ENCODE peak calls at places on chromosomes 6 and 20, in eight cellular contexts. R, W, H, Y, C, F, J and Z are unnamed samples.

GRCh38 chr6:1657116-1657776 is 47.5 kb downstream of the FOXC1 start:
- DNase-seq in F (no peak), W (no peak), R (no peak), C (no peak), J (no peak), Y (no peak), H (no peak), Z (no peak)

GRCh38 chr6:161618816-161619454 is 345.1 kb upstream of the AGPAT4 start:
- DNase-seq in C (no peak), Y (peak), H (no peak), W (peak), R (peak), J (peak), F (peak), Z (peak)

GRCh38 chr6:133503330-133503729 is 262.2 kb downstream of the EYA4 start:
- DNase-seq in C (no peak), J (peak), F (no peak), W (no peak), R (no peak), H (no peak), Y (no peak), Z (no peak)

GRCh38 chr6:116764961-116765841 is at the start of gene FAM162B:
- DNase-seq in F (no peak), R (peak), W (no peak), Y (peak), H (no peak), J (peak), C (no peak), Z (no peak)

GRCh38 chr20:37343212-37343993 is 2.5 kb upstream of the SRC start:
- DNase-seq in Y (no peak), C (no peak), F (no peak), J (no peak), H (no peak), W (no peak), R (no peak), Z (peak)

GRCh38 chr20:49595811-49596545 is 28.0 kb upstream of the PTGIS start:
- DNase-seq in Y (no peak), J (peak), W (no peak), R (no peak), F (no peak), H (peak), C (no peak), Z (no peak)

GRCh38 chr6:69059413-69059812 is 424.3 kb downstream of the ADGRB3 start:
- DNase-seq in R (no peak), H (no peak), J (no peak), F (no peak), W (no peak), Y (no peak), C (no peak), Z (no peak)

GRCh38 chr20:21100590-21101452 is 5.3 kb downstream of the LINC00237 start:
- DNase-seq in Y (no peak), H (no peak), R (peak), J (no peak), F (no peak), W (peak), C (peak), Z (no peak)

GRCh38 chr6:34305982-34306702 is 57.3 kb upstream of the SMIM29 start:
- DNase-seq in F (no peak), Y (no peak), R (no peak), C (no peak), J (peak), W (no peak), H (no peak), Z (no peak)

GRCh38 chr20:2142649-2143048 is 41.0 kb downstream of the STK35 start:
- DNase-seq in C (no peak), H (no peak), R (no peak), F (no peak), J (no peak), Y (no peak), W (no peak), Z (no peak)

GRCh38 chr20:48631114-48632016 is 196.4 kb downstream of the PREX1 start:
- DNase-seq in H (no peak), J (peak), R (no peak), Y (peak), W (no peak), F (no peak), C (no peak), Z (no peak)

DNA sequence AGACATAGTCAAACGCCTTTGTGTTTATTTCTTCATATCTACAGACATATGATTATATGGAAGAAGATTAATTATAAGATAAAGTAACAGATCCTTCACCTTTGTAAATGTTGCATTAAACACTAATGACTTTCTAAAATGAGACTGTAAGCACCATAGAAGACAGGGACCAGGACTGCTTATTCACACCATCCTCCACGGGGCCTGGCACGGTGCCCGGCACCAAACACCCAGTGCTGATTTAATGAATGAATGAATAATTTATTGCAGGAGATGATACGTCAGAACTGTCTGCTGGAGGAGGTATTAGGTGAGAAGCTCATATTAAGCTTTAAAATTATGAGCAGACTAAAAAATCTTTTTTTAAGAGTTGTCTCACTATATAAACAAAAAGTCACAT is 88.3 kb downstream of the SLX4IP start:
- DNase-seq in F (no peak), Y (no peak), H (no peak), C (no peak), J (no peak), W (no peak), R (no peak), Z (no peak)
- H3K27ac ChIP-seq in F (no peak), Y (no peak), H (no peak), C (no peak), J (peak), W (no peak), R (no peak), Z (no peak)

GRCh38 chr6:36788186-36788585 is 51.1 kb downstream of the CPNE5 start:
- DNase-seq in C (no peak), W (no peak), H (no peak), J (no peak), R (no peak), Y (no peak), F (no peak), Z (no peak)

GRCh38 chr6:36793296-36793912 is 45.8 kb downstream of the CPNE5 start:
- DNase-seq in C (no peak), W (no peak), Y (no peak), J (no peak), R (no peak), H (no peak), F (no peak), Z (no peak)

GRCh38 chr6:36791553-36792171 is 47.6 kb downstream of the CPNE5 start:
- DNase-seq in C (no peak), H (no peak), R (no peak), Y (no peak), J (no peak), W (no peak), F (no peak), Z (no peak)

GRCh38 chr6:36788768-36789167 is 50.5 kb downstream of the CPNE5 start:
- DNase-seq in Y (no peak), W (no peak), H (no peak), C (no peak), F (no peak), J (peak), R (no peak), Z (no peak)

GRCh38 chr6:36791085-36791484 is 48.2 kb downstream of the CPNE5 start:
- DNase-seq in H (no peak), C (no peak), Y (no peak), F (no peak), W (no peak), R (no peak), J (no peak), Z (no peak)
- H3K27ac ChIP-seq in H (no peak), C (no peak), Y (no peak), F (no peak), W (no peak), R (no peak), J (no peak), Z (no peak)

DNA sequence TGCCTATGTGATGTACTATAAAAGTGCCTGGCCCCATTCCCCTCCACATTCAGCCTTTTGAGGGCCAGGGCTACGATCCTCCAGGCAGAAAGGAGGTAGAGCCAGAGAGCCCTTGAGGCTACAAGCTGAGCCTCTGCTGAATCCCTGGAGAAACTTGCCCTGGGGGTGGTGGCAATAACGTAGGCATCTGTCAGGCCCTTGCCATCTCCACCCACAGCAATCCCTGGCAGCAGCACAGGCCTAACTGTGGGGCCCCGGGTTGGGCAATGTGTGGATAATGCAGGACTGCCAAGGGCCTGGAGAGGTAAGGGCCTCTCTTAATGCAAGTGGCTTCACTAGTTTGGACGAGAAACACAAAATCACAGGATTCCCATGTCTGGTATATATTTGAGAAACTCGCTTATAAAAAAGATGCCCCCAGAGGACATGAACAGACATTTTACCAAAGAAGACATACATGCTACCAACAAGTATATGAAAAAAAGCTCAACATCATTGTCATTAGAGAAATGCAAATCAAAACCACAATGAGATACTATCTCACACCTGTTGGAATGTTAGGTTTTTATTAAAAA is 99.0 kb downstream of the QRSL1 start:
- DNase-seq in H (no peak), C (no peak), Y (no peak), W (peak), J (no peak), F (no peak), R (no peak), Z (no peak)
- H3K27ac ChIP-seq in H (no peak), C (no peak), Y (no peak), W (peak), J (no peak), F (no peak), R (no peak), Z (no peak)

GRCh38 chr20:53776858-53777257 is 183.2 kb upstream of the ZNF217 start:
- DNase-seq in Y (no peak), R (no peak), J (no peak), F (no peak), W (no peak), H (no peak), C (no peak), Z (no peak)

GRCh38 chr20:53778041-53778516 is 184.4 kb upstream of the ZNF217 start:
- DNase-seq in W (no peak), F (no peak), C (no peak), H (no peak), Y (no peak), R (no peak), J (no peak), Z (peak)

GRCh38 chr20:53778736-53779135 is 185.1 kb upstream of the ZNF217 start:
- DNase-seq in Y (no peak), J (no peak), W (no peak), R (no peak), C (no peak), F (no peak), H (no peak), Z (no peak)

GRCh38 chr20:53773792-53774371 is 180.2 kb upstream of the ZNF217 start:
- DNase-seq in Y (peak), F (peak), R (no peak), J (peak), W (no peak), H (no peak), C (no peak), Z (no peak)

GRCh38 chr20:53774487-53775203 is 181.0 kb upstream of the ZNF217 start:
- DNase-seq in F (peak), J (peak), R (no peak), C (no peak), Y (peak), H (no peak), W (no peak), Z (no peak)
- H3K27ac ChIP-seq in F (peak), J (peak), R (no peak), C (no peak), Y (peak), H (no peak), W (no peak), Z (peak)

DNA sequence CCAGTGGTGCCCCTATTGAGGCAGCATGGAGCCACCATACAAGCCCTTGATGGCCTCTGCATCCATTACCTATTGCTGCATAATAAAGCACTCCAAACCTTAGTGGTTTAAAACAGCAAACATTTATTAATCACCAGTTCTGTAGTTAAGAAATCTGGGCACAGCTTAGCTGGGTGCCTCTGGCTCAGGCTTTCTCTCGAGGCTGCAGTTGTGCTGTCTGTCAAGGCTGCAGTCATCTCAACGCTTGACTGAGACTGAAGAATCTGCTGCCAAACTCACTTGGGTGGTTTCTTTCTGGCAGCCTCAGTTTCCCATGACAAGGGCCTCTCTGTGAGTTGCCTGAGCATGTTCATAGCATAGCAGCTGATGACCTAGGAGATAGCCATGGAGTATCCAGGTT is 207.4 kb upstream of the LRFN2 start:
- DNase-seq in J (no peak), F (no peak), R (no peak), W (no peak), H (no peak), Y (no peak), C (no peak), Z (no peak)
- H3K27ac ChIP-seq in J (no peak), F (no peak), R (no peak), W (no peak), H (no peak), Y (no peak), C (no peak), Z (no peak)

DNA sequence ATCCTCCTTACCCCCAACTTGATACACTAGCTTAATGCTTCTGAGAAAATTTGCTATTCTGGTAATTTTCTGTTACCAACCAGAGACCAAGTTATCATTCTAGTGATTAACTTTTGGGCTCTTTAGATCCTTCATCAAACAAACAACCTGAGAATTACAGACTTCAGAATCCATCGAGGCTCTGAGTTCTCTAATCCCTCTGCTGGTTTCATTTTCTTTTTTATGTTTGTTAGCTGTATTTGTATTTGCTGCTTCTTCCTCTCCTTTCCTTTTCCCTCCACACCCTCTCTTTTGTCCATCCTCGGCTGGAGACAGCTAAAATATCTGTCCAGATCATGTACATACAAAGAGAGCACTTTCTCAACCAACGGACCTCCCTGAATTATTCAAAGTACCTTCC is 98.7 kb upstream of the RIPOR2 start:
- DNase-seq in Y (no peak), F (no peak), W (no peak), R (no peak), H (no peak), J (no peak), C (no peak), Z (no peak)
- H3K27ac ChIP-seq in Y (no peak), F (no peak), W (no peak), R (no peak), H (peak), J (no peak), C (peak), Z (peak)

GRCh38 chr20:59984551-59984950 is 26.3 kb downstream of the CDH26 start:
- DNase-seq in Y (no peak), H (no peak), F (no peak), W (peak), R (no peak), J (no peak), C (no peak), Z (no peak)

GRCh38 chr20:59985864-59986263 is 27.6 kb downstream of the CDH26 start:
- DNase-seq in R (peak), F (no peak), H (no peak), J (no peak), C (no peak), Y (no peak), W (peak), Z (no peak)

GRCh38 chr20:59992531-59992930 is 34.3 kb downstream of the CDH26 start:
- DNase-seq in R (no peak), H (no peak), C (no peak), F (no peak), Y (peak), J (no peak), W (no peak), Z (no peak)

GRCh38 chr20:59988141-59988540 is 29.9 kb downstream of the CDH26 start:
- DNase-seq in R (peak), W (no peak), C (no peak), F (peak), H (no peak), Y (peak), J (peak), Z (peak)

GRCh38 chr20:59987135-59987534 is 28.9 kb downstream of the CDH26 start:
- DNase-seq in C (no peak), Y (no peak), H (no peak), W (no peak), R (peak), F (no peak), J (no peak), Z (no peak)
- H3K27ac ChIP-seq in C (no peak), Y (no peak), H (no peak), W (no peak), R (no peak), F (no peak), J (no peak), Z (no peak)

GRCh38 chr6:3887150-3887700 is 38.1 kb downstream of the FAM50B start:
- DNase-seq in Y (no peak), R (peak), F (no peak), C (no peak), H (no peak), J (peak), W (no peak), Z (peak)
- H3K27ac ChIP-seq in Y (no peak), R (no peak), F (no peak), C (no peak), H (no peak), J (no peak), W (no peak), Z (no peak)

GRCh38 chr6:168527451-168528210 is 86.6 kb downstream of the SMOC2 start:
- DNase-seq in W (no peak), H (no peak), J (peak), Y (no peak), R (no peak), F (no peak), C (no peak), Z (no peak)
- H3K27ac ChIP-seq in W (no peak), H (no peak), J (no peak), Y (no peak), R (no peak), F (no peak), C (no peak), Z (no peak)

GRCh38 chr6:10583509-10583908 is 62.4 kb downstream of the GCNT2 start:
- DNase-seq in J (no peak), C (no peak), R (peak), H (no peak), W (no peak), Y (no peak), F (no peak), Z (no peak)
- H3K27ac ChIP-seq in J (no peak), C (no peak), R (peak), H (no peak), W (no peak), Y (no peak), F (no peak), Z (no peak)